ENCODE peak calls at places on chromosomes 5 and 9, in eight cellular contexts. K, U, C, W, X, Z, Y and I are unnamed samples.

GRCh38 chr9:7671847-7672246 is 127.7 kb downstream of the DMAC1 start:
- DNase-seq in K (no peak), C (no peak), U (no peak), W (no peak), X (no peak), Y (no peak), Z (no peak), I (no peak)

GRCh38 chr5:158464383-158464782 is 605.4 kb upstream of the CLINT1 start:
- DNase-seq in Y (no peak), Z (no peak), W (peak; percentile 31), U (no peak), X (no peak), K (no peak), C (no peak), I (no peak)

GRCh38 chr5:177085985-177086917 is at the start of gene FGFR4:
- DNase-seq in C (peak; percentile 54), Y (peak; percentile 92), Z (peak; percentile 63), U (peak; percentile 96), W (peak; percentile 80), K (peak; percentile 87), X (no peak), I (peak; percentile 98)

GRCh38 chr5:141518616-141519015 is 29.7 kb downstream of the PCDHGC5 start:
- DNase-seq in Z (no peak), Y (no peak), C (no peak), K (no peak), W (no peak), U (no peak), X (no peak), I (peak; percentile 10)

GRCh38 chr9:134383148-134383547 is 56.9 kb downstream of the RXRA start:
- DNase-seq in Y (no peak), K (no peak), C (no peak), X (no peak), W (no peak), Z (no peak), U (no peak), I (no peak)

GRCh38 chr9:125966456-125966855 is 219.3 kb downstream of the PBX3 start:
- DNase-seq in X (no peak), U (no peak), Y (no peak), W (no peak), Z (no peak), C (no peak), K (no peak), I (no peak)

GRCh38 chr5:115181757-115182156 is 12.0 kb upstream of the TRIM36 start:
- DNase-seq in W (no peak), Y (no peak), X (no peak), Z (no peak), K (no peak), C (no peak), U (no peak), I (no peak)

GRCh38 chr9:137037035-137037434 is 5.1 kb upstream of the FUT7 start:
- DNase-seq in U (no peak), K (no peak), X (no peak), Y (no peak), C (no peak), Z (no peak), W (no peak), I (no peak)

GRCh38 chr5:171479776-171480125 is 60.3 kb downstream of the FGF18 start:
- DNase-seq in U (no peak), Y (no peak), C (no peak), W (no peak), K (no peak), Z (no peak), X (no peak), I (no peak)

GRCh38 chr5:122870219-122870856 is 24.9 kb downstream of the SNX24 start:
- DNase-seq in U (no peak), K (no peak), C (no peak), Z (no peak), Y (no peak), X (no peak), W (peak; percentile 85), I (no peak)

GRCh38 chr9:70902171-70902570 is 219.2 kb downstream of the TRPM3 start:
- DNase-seq in Z (no peak), K (no peak), U (no peak), Y (no peak), W (peak; percentile 41), X (no peak), C (no peak), I (no peak)

GRCh38 chr9:107637421-107638420 is 148.2 kb upstream of the KLF4 start:
- DNase-seq in W (peak; percentile 98), Y (peak; percentile 93), U (peak; percentile 65), C (no peak), K (peak; percentile 17), Z (peak; percentile 63), X (no peak), I (peak; percentile 84)

GRCh38 chr5:10319202-10319851 is 11.6 kb upstream of the CMBL start:
- DNase-seq in Z (no peak), K (no peak), X (no peak), Y (peak; percentile 55), U (no peak), W (peak; percentile 62), C (no peak), I (no peak)

GRCh38 chr9:89496645-89497044 is 1.3 kb downstream of the SEMA4D start:
- DNase-seq in C (no peak), U (no peak), Z (no peak), X (peak; percentile 36), Y (no peak), W (no peak), K (no peak), I (no peak)

GRCh38 chr5:166369326-166369725 is 1922.1 kb upstream of the WWC1 start:
- DNase-seq in K (no peak), W (no peak), Y (no peak), U (peak; percentile 67), C (no peak), Z (no peak), X (no peak), I (no peak)

GRCh38 chr5:17497446-17497845 is 585 bp upstream of the TAF11L2 start:
- DNase-seq in K (no peak), W (no peak), U (no peak), Z (no peak), X (no peak), Y (no peak), C (no peak), I (no peak)

GRCh38 chr5:66840527-66841013 is 244.4 kb downstream of the MAST4 start:
- DNase-seq in U (no peak), Y (no peak), C (no peak), W (no peak), Z (no peak), K (no peak), X (no peak), I (no peak)

GRCh38 chr5:600551-601541 is 11.3 kb upstream of the CEP72 start:
- DNase-seq in U (no peak), W (no peak), Y (no peak), C (no peak), K (no peak), Z (peak; percentile 80), X (no peak), I (peak; percentile 20)

GRCh38 chr9:69202556-69202955 is 28.5 kb downstream of the TJP2 start:
- DNase-seq in C (no peak), Y (no peak), W (no peak), U (no peak), Z (no peak), K (no peak), X (no peak), I (no peak)
- H3K4me1 ChIP-seq in C (no peaks in the 10 kb centered on the region), Y (peaks cover 29% of the 10 kb centered on the region), W (peaks cover 13% of the 10 kb centered on the region), U (peaks cover 37% of the 10 kb centered on the region), Z (peaks cover 8% of the 10 kb centered on the region), K (no peaks in the 10 kb centered on the region), X (peaks cover 10% of the 10 kb centered on the region), I (peaks cover 5% of the 10 kb centered on the region)

DNA sequence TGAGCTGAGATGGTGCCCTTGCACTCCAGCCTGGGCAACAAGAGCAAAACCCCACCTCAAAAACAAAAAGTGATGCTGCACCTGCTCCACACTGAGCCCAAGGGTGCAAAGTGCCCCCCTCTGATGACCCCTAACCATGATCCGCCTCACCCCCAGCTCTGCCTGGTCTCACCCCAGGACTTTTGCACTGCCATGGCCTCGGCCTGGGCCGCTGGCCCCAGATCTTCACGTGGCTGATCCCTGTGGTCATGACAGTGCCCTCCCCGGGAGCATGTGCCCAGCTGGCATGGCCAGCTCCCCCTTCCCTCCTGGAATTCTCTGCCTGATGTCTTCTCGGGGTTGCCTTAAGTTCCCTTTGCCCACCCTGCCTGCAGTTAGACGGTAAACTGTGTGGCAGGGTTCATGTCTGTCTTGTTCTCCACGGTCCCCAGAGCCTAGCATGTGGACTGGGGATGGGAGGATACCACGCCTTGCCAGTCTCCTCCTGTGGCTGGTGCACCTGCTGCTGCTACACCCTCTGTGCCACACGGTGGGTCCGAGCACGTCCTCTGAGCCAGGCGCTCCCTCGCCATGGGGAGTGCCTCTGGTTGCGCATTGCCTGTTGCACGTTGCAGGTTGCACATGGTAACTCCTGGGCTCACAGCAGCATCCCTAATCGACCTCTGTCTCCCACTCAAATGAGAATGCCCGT is 77.4 kb upstream of the PPP1R26 start:
- DNase-seq in U (no peak), K (no peak), C (no peak), Y (no peak), X (no peak), W (no peak), Z (no peak), I (no peak)
- H3K4me1 ChIP-seq in U (no peaks in the 10 kb centered on the region), K (no peaks in the 10 kb centered on the region), C (no peaks in the 10 kb centered on the region), Y (no peaks in the 10 kb centered on the region), X (no peaks in the 10 kb centered on the region), W (no peaks in the 10 kb centered on the region), Z (no peaks in the 10 kb centered on the region), I (no peaks in the 10 kb centered on the region)

GRCh38 chr9:124215551-124215910 is 42.2 kb upstream of the NEK6 start:
- DNase-seq in Y (no peak), X (no peak), U (no peak), Z (no peak), W (no peak), K (no peak), C (no peak), I (peak; percentile 21)

GRCh38 chr9:124212381-124213050 is 45.2 kb upstream of the NEK6 start:
- DNase-seq in Z (no peak), X (no peak), U (no peak), W (peak; percentile 87), Y (no peak), K (no peak), C (no peak), I (peak; percentile 35)

GRCh38 chr9:124214596-124215550 is 42.9 kb upstream of the NEK6 start:
- DNase-seq in X (no peak), U (no peak), Y (no peak), Z (no peak), K (no peak), W (no peak), C (no peak), I (peak; percentile 24)

GRCh38 chr9:124214116-124214515 is 43.6 kb upstream of the NEK6 start:
- DNase-seq in C (no peak), Y (no peak), W (no peak), Z (no peak), X (no peak), K (no peak), U (no peak), I (peak; percentile 35)

DNA sequence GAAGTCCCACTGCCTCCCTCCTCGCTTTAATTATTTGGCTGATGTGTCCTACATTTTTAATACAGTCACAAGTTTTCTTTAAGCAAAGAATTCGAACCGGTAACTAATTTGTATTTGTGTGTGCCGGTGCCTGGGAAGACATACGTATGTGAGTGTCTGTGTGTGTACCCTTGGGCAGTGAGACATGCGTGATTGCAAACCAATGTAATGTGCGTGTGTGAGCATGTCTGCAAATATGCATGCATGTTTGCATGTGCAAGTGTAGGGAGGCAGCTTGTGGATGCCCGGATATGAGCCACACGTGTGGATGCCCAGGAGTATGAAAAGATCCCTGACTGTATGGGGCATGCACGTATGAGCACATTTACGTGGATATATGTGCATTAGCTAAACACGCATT is 44.4 kb upstream of the NEK6 start:
- DNase-seq in U (no peak), K (no peak), Z (no peak), Y (no peak), W (no peak), C (no peak), X (no peak), I (peak; percentile 28)
- H3K4me1 ChIP-seq in U (peaks cover 7% of the 10 kb centered on the region), K (no peaks in the 10 kb centered on the region), Z (peaks cover 10% of the 10 kb centered on the region), Y (no peaks in the 10 kb centered on the region), W (peaks cover 23% of the 10 kb centered on the region), C (peaks cover 50% of the 10 kb centered on the region), X (peaks cover 63% of the 10 kb centered on the region), I (no peaks in the 10 kb centered on the region)

GRCh38 chr5:68273717-68274409 is 58.3 kb downstream of the PIK3R1 start:
- DNase-seq in U (no peak), K (no peak), X (no peak), Z (no peak), Y (no peak), W (no peak), C (no peak), I (no peak)
- H3K4me1 ChIP-seq in U (peaks cover 6% of the 10 kb centered on the region), K (no peaks in the 10 kb centered on the region), X (peaks cover 97% of the 10 kb centered on the region), Z (peaks cover 15% of the 10 kb centered on the region), Y (peaks cover 9% of the 10 kb centered on the region), W (peaks cover 34% of the 10 kb centered on the region), C (peaks cover 52% of the 10 kb centered on the region), I (no peaks in the 10 kb centered on the region)